ENCODE peak calls at places on chromosome 9, in ten cellular contexts. Z, M, I, O, W, C, R, Y, V and K are unnamed samples.

GRCh38 chr9:124030969-124031451 is 19.4 kb downstream of the LHX2 start:
- DNase-seq in C (no peak), Y (no peak), R (no peak), M (no peak), W (no peak), I (no peak), Z (no peak), V (peak; percentile 49), O (peak; percentile 26), K (no peak)

GRCh38 chr9:100428871-100429654 is 2.1 kb downstream of the MSANTD3 start:
- DNase-seq in R (no peak), M (no peak), W (no peak), I (no peak), O (peak; percentile 47), Z (no peak), Y (no peak), V (peak; percentile 98), C (peak; percentile 11), K (peak; percentile 57)

GRCh38 chr9:128005938-128006337 is 25.1 kb upstream of the EEIG1 start:
- DNase-seq in Y (no peak), W (no peak), Z (no peak), O (no peak), M (no peak), V (no peak), R (no peak), C (no peak), I (no peak), K (no peak)

GRCh38 chr9:134381262-134381661 is 55.0 kb downstream of the RXRA start:
- DNase-seq in I (no peak), C (no peak), R (no peak), Z (no peak), V (no peak), M (no peak), O (no peak), W (no peak), Y (no peak), K (no peak)

GRCh38 chr9:38422555-38423245 is 1.6 kb downstream of the IGFBPL1 start:
- DNase-seq in V (no peak), Z (no peak), O (no peak), I (no peak), C (no peak), R (no peak), M (no peak), W (no peak), Y (no peak), K (no peak)

GRCh38 chr9:93198117-93198838 is 14.3 kb downstream of the WNK2 start:
- DNase-seq in Y (no peak), O (no peak), Z (no peak), C (no peak), V (no peak), M (no peak), R (no peak), W (no peak), I (no peak), K (no peak)

GRCh38 chr9:22342489-22343217 is 104.0 kb upstream of the DMRTA1 start:
- DNase-seq in R (no peak), M (no peak), Y (no peak), W (no peak), O (no peak), I (no peak), V (peak; percentile 85), Z (no peak), C (no peak), K (no peak)

GRCh38 chr9:129863059-129863690 is 27.9 kb downstream of the USP20 start:
- DNase-seq in W (no peak), I (no peak), C (no peak), Y (no peak), Z (no peak), O (no peak), M (no peak), R (peak; percentile 77), V (peak; percentile 93), K (no peak)

GRCh38 chr9:2228132-2228531 is 213.0 kb downstream of the SMARCA2 start:
- DNase-seq in Z (peak; percentile 58), R (no peak), V (no peak), M (no peak), I (no peak), Y (peak; percentile 3), W (no peak), C (no peak), O (peak; percentile 20), K (no peak)

GRCh38 chr9:92064711-92065110 is 50.5 kb downstream of the SPTLC1 start:
- DNase-seq in C (no peak), W (no peak), M (no peak), Z (no peak), V (peak; percentile 66), O (no peak), I (no peak), R (no peak), Y (no peak), K (no peak)

GRCh38 chr9:105842023-105842644 is 147.8 kb downstream of the TMEM38B start:
- DNase-seq in Z (peak; percentile 45), Y (no peak), C (no peak), V (peak; percentile 38), I (no peak), R (no peak), W (no peak), O (peak; percentile 50), M (no peak), K (no peak)

GRCh38 chr9:134707031-134707680 is 65.6 kb downstream of the COL5A1 start:
- DNase-seq in C (peak; percentile 51), M (no peak), O (no peak), Y (no peak), I (no peak), Z (peak; percentile 5), R (no peak), W (peak; percentile 47), V (peak; percentile 84), K (no peak)

GRCh38 chr9:89757776-89758528 is 153.1 kb downstream of the GADD45G start:
- DNase-seq in V (no peak), Y (no peak), R (no peak), C (no peak), Z (no peak), O (no peak), I (no peak), W (no peak), M (no peak), K (no peak)

GRCh38 chr9:131349522-131349880 is 44.4 kb upstream of the PRRC2B start:
- DNase-seq in O (no peak), Z (no peak), R (no peak), M (no peak), Y (no peak), C (no peak), V (no peak), I (no peak), W (no peak), K (no peak)

GRCh38 chr9:131617611-131618010 is 72.3 kb downstream of the PRRT1B start:
- DNase-seq in W (no peak), V (no peak), M (no peak), O (no peak), C (no peak), I (no peak), Z (no peak), R (no peak), Y (no peak), K (no peak)

GRCh38 chr9:106962615-106963363 is 99.8 kb downstream of the ZNF462 start:
- DNase-seq in O (no peak), Y (no peak), M (no peak), Z (no peak), R (no peak), W (no peak), I (no peak), C (no peak), V (peak; percentile 73), K (no peak)

GRCh38 chr9:32742296-32742695 is 41.0 kb upstream of the TMEM215 start:
- DNase-seq in V (peak; percentile 1), M (no peak), Z (no peak), C (no peak), W (no peak), I (no peak), O (no peak), R (no peak), Y (no peak), K (no peak)

GRCh38 chr9:19050637-19051591 is 1.7 kb downstream of the RRAGA start:
- DNase-seq in M (no peak), I (no peak), V (peak; percentile 16), R (no peak), O (no peak), Z (no peak), Y (no peak), C (no peak), W (no peak), K (no peak)

GRCh38 chr9:136012651-136013050 is 51.5 kb upstream of the UBAC1 start:
- DNase-seq in M (no peak), C (no peak), Y (no peak), Z (no peak), W (no peak), O (no peak), I (no peak), R (no peak), V (peak; percentile 78), K (no peak)

GRCh38 chr9:6917162-6917561 is 159.4 kb downstream of the KDM4C start:
- DNase-seq in M (no peak), R (no peak), C (no peak), W (no peak), Z (no peak), O (no peak), I (no peak), Y (no peak), V (no peak), K (no peak)

GRCh38 chr9:69715096-69715495 is 42.9 kb upstream of the APBA1 start:
- DNase-seq in Z (no peak), M (no peak), C (no peak), R (no peak), V (no peak), W (no peak), Y (no peak), O (no peak), I (no peak), K (no peak)